ENCODE peak calls at places on chromosome 12, in eight cellular contexts. C is activated CD8-positive, alpha-beta T cell treated with anti-CD3 and anti-CD28 coated beads for 36 hours; M is cardiac fibroblast; Y is uterus; B is GM23338; D is choroid plexus epithelial cell; T is omental fat pad; P is suprapubic skin. J is an unnamed sample.

GRCh38 chr12:15152864-15153263 is 68.4 kb downstream of the RERG start:
- DNase-seq in C (no peak), M (peak), Y (no peak), B (no peak), D (peak), T (no peak), P (no peak), J (no peak)

GRCh38 chr12:52221912-52222457 is 11.1 kb upstream of the KRT7 start:
- DNase-seq in C (peak), M (peak), Y (no peak), B (peak), D (peak), T (no peak), P (peak), J (no peak)

GRCh38 chr12:110107369-110108281 is 16.5 kb upstream of the IFT81 start:
- DNase-seq in C (no peak), M (peak), Y (peak), B (no peak), D (peak), T (no peak), P (no peak), J (no peak)

GRCh38 chr12:39077226-39077625 is 171.8 kb upstream of the CPNE8 start:
- DNase-seq in C (no peak), M (no peak), Y (no peak), B (no peak), D (no peak), T (no peak), P (no peak), J (no peak)

GRCh38 chr12:20657496-20657895 is 37.6 kb upstream of the SLCO1C1 start:
- DNase-seq in C (no peak), M (no peak), Y (no peak), B (no peak), D (no peak), T (no peak), P (no peak), J (no peak)

GRCh38 chr12:793037-793436 is 40.7 kb downstream of the WNK1 start:
- DNase-seq in C (no peak), M (no peak), Y (no peak), B (no peak), D (no peak), T (no peak), P (no peak), J (no peak)

GRCh38 chr12:68831751-68832503 is 23.9 kb downstream of the MDM2 start:
- DNase-seq in C (no peak), M (no peak), Y (no peak), B (no peak), D (no peak), T (no peak), P (no peak), J (no peak)

GRCh38 chr12:106459124-106459523 is 101.6 kb downstream of the POLR3B start:
- DNase-seq in C (no peak), M (no peak), Y (no peak), B (no peak), D (no peak), T (no peak), P (no peak), J (no peak)

GRCh38 chr12:71439613-71440392 is at the start of gene LGR5:
- DNase-seq in C (peak), M (peak), Y (no peak), B (peak), D (peak), T (no peak), P (peak), J (peak)

GRCh38 chr12:102769323-102769916 is 147.6 kb downstream of the PAH start:
- DNase-seq in C (peak), M (peak), Y (peak), B (peak), D (peak), T (no peak), P (peak), J (peak)

GRCh38 chr12:70365648-70366518 is at the start of gene KCNMB4:
- DNase-seq in C (peak), M (peak), Y (peak), B (peak), D (peak), T (no peak), P (peak), J (peak)

GRCh38 chr12:78018146-78018910 is 187.6 kb downstream of the NAV3 start:
- DNase-seq in C (no peak), M (peak), Y (no peak), B (no peak), D (peak), T (no peak), P (no peak), J (no peak)

GRCh38 chr12:91777268-91777997 is 368.2 kb downstream of the BTG1 start:
- DNase-seq in C (no peak), M (no peak), Y (no peak), B (no peak), D (peak), T (no peak), P (no peak), J (no peak)

GRCh38 chr12:7103837-7104236 is 5.2 kb downstream of the C1RL start:
- DNase-seq in C (no peak), M (no peak), Y (no peak), B (no peak), D (no peak), T (no peak), P (no peak), J (no peak)

GRCh38 chr12:122283680-122284079 is 17.4 kb upstream of the VPS33A start:
- DNase-seq in C (no peak), M (no peak), Y (no peak), B (no peak), D (no peak), T (no peak), P (no peak), J (no peak)

GRCh38 chr12:116612436-116612835 is 53.3 kb downstream of the MAP1LC3B2 start:
- DNase-seq in C (no peak), M (no peak), Y (no peak), B (no peak), D (no peak), T (no peak), P (no peak), J (no peak)

GRCh38 chr12:8980137-8980536 is 9.2 kb upstream of the KLRG1 start:
- DNase-seq in C (no peak), M (no peak), Y (no peak), B (no peak), D (no peak), T (no peak), P (no peak), J (no peak)

GRCh38 chr12:752673-753400 is 458 bp downstream of the WNK1 start:
- DNase-seq in C (peak), M (peak), Y (no peak), B (peak), D (peak), T (no peak), P (peak), J (peak)

GRCh38 chr12:117684471-117684870 is 284.3 kb downstream of the KSR2 start:
- DNase-seq in C (no peak), M (no peak), Y (no peak), B (no peak), D (no peak), T (no peak), P (no peak), J (no peak)

GRCh38 chr12:25855716-25856115 is 102.8 kb upstream of the RASSF8 start:
- DNase-seq in C (no peak), M (peak), Y (no peak), B (no peak), D (peak), T (no peak), P (no peak), J (no peak)

GRCh38 chr12:98399532-98399931 is 115.9 kb upstream of the TMPO start:
- DNase-seq in C (peak), M (peak), Y (no peak), B (peak), D (peak), T (no peak), P (no peak), J (no peak)

GRCh38 chr12:6620137-6620884 is 13.1 kb upstream of the CHD4 start:
- DNase-seq in C (peak), M (peak), Y (no peak), B (peak), D (peak), T (no peak), P (no peak), J (no peak)

GRCh38 chr12:34396006-34396860 is 373.9 kb downstream of the ALG10 start:
- DNase-seq in C (no peak), M (no peak), Y (peak), B (no peak), D (no peak), T (peak), P (peak), J (peak)

GRCh38 chr12:7001921-7002591 is 16.2 kb downstream of the LPCAT3 start:
- DNase-seq in C (no peak), M (no peak), Y (no peak), B (no peak), D (no peak), T (no peak), P (no peak), J (no peak)

GRCh38 chr12:52054231-52054837 is 3.1 kb downstream of the NR4A1 start:
- DNase-seq in C (no peak), M (peak), Y (no peak), B (no peak), D (no peak), T (no peak), P (no peak), J (no peak)

GRCh38 chr12:43571885-43572284 is 19.9 kb upstream of the ADAMTS20 start:
- DNase-seq in C (no peak), M (no peak), Y (no peak), B (peak), D (no peak), T (no peak), P (no peak), J (no peak)

GRCh38 chr12:104720346-104721064 is 237.6 kb downstream of the SLC41A2 start:
- DNase-seq in C (peak), M (no peak), Y (no peak), B (no peak), D (peak), T (no peak), P (no peak), J (no peak)

GRCh38 chr12:6074979-6075585 is 49.4 kb downstream of the VWF start:
- DNase-seq in C (peak), M (peak), Y (no peak), B (peak), D (no peak), T (no peak), P (no peak), J (no peak)

GRCh38 chr12:100393202-100393601 is 36.3 kb downstream of the SLC17A8 start:
- DNase-seq in C (no peak), M (no peak), Y (no peak), B (no peak), D (no peak), T (no peak), P (no peak), J (no peak)

GRCh38 chr12:122459211-122459610 is 36.7 kb upstream of the CLIP1 start:
- DNase-seq in C (no peak), M (no peak), Y (no peak), B (no peak), D (no peak), T (no peak), P (peak), J (no peak)

GRCh38 chr12:123897221-123897620 is 75.4 kb downstream of the CCDC92 start:
- DNase-seq in C (no peak), M (peak), Y (no peak), B (no peak), D (peak), T (no peak), P (no peak), J (no peak)

GRCh38 chr12:100267603-100268281 is 765 bp downstream of the SCYL2 start:
- DNase-seq in C (peak), M (peak), Y (no peak), B (peak), D (peak), T (no peak), P (peak), J (peak)

DNA sequence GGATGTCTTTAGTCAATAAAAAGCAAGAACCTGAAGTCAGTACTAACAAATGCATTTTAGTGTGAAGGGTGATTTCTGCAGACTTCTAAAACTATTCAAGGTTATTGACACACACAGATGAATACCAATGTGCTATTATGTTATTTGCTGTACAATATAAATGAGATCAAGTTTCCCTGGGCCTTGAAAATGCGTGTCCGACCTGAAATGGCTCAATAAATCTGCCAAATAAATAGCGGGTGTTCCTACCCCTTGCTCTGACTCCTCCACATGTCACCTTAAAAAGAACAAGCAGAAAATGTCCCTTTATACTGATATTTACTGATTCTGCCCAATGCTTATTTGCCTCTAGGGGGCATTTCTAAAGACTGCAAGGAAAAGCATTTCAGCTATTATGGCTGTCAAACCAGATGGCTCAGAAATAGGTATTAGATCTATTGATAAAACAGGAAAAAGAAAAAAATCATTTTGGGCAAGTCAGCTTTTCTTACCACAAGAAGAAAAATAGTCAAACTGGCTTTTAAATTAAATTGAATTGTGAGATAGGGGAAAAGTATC is 367.3 kb upstream of the KITLG start:
- DNase-seq in C (no peak), M (no peak), Y (no peak), B (peak), D (no peak), T (no peak), P (no peak), J (no peak)
- TF ChIP-seq CTCF in C (no peak), M (peak), Y (no peak), B (peak), D (peak), T (no peak), P (no peak), J (no peak)

DNA sequence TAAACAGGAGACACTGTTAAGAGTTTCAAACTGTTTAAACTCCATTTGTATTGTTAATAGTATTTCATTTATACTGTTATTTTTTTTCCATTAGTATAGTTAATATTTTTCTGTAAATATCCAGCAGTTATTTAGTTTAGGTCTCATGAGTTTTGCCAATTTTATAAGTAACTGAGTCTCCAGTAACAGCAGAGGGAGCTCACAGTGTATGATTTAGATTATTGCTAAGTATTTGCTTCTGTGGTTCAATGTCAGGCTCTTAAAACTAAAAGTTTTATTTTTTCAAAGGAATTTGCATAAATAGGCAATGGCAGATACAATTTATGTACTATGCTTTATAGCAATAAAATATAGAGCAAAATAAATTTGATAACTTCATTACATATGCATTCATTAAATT is 209.7 kb downstream of the ATXN7L3B start:
- DNase-seq in C (no peak), M (no peak), Y (no peak), B (peak), D (peak), T (no peak), P (no peak), J (no peak)
- TF ChIP-seq CTCF in C (no peak), M (no peak), Y (no peak), B (peak), D (peak), T (no peak), P (no peak), J (no peak)

GRCh38 chr12:95908573-95908972 is 33.8 kb downstream of the CCDC38 start:
- DNase-seq in C (no peak), M (peak), Y (no peak), B (no peak), D (peak), T (no peak), P (no peak), J (no peak)

DNA sequence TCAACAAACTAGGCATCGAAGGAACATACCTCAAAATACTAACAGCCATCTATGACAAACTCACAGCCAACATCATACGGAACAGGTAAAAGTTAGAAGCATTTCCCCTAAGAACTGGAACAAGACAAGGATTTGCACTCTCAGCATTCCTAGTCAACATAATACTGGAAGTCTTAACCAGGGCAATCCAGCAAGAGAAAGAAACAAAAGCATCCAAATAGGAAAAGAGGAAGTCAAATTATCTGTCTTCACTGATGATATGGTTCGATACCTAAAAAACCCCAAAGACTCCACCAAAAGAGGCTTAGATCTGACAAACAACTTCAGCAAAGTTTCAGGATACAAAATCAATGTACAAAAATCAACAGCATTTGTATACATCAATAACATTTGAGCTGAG is 32.5 kb downstream of the CCDC38 start:
- DNase-seq in C (no peak), M (no peak), Y (no peak), B (no peak), D (no peak), T (no peak), P (no peak), J (no peak)
- TF ChIP-seq CTCF in C (no peak), M (no peak), Y (no peak), B (no peak), D (no peak), T (no peak), P (no peak), J (no peak)

DNA sequence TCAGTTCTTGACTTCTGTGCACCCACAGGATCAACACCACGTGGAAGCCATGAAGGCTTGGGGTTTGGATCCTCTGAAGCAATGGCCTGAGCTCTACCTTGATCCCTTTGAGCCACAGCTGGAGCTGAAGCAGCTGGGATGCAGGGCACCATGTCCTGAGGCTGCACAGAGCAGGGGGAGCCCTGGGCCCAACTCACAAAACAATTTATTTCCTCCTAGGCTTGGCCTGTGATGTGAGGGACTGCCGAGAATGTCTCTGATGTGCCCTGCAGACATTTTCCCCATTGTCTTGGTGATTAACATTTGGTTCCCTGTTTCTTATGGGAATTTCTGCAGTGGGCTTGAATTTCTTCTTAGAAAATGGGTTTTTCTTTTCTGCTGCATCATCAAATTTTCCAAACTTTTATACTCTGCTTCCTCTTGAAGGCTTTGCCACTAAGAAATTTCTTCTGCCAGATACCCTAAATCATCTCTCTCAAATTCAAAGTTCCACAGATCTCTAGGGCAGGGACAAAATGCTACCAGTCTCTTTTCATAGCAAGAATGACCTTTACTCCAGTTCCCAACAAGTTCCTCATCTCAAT is 288.2 kb downstream of the CCDC59 start:
- DNase-seq in C (no peak), M (no peak), Y (no peak), B (peak), D (no peak), T (no peak), P (no peak), J (no peak)
- TF ChIP-seq CTCF in C (no peak), M (no peak), Y (no peak), B (no peak), D (no peak), T (no peak), P (no peak), J (no peak)

GRCh38 chr12:55930771-55931316 is at the start of gene DGKA:
- DNase-seq in C (peak), M (peak), Y (peak), B (peak), D (peak), T (no peak), P (peak), J (no peak)
- TF ChIP-seq CTCF in C (peak), M (peak), Y (peak), B (peak), D (peak), T (no peak), P (peak), J (peak)

J was measured in mesothelial cell of epicardium.